ENCODE peak calls at places on chromosomes 5 and 9, in four cellular contexts. U is HEK293T, I is GM12878, R is K562. C is an unnamed sample.

GRCh38 chr9:19161257-19162025 is 34.1 kb upstream of the PLIN2 start:
- DNase-seq in I (peak), R (peak), U (no peak), C (peak)

GRCh38 chr5:107655836-107656235 is 14.9 kb downstream of the EFNA5 start:
- DNase-seq in U (no peak), R (no peak), I (no peak), C (no peak)

GRCh38 chr5:157994271-157994691 is 135.3 kb upstream of the CLINT1 start:
- DNase-seq in R (no peak), I (no peak), U (no peak), C (no peak)

GRCh38 chr9:94148419-94148818 is 64.2 kb downstream of the PTPDC1 start:
- DNase-seq in R (no peak), U (no peak), I (no peak), C (no peak)

GRCh38 chr9:113298924-113299770 is 4.0 kb downstream of the RNF183 start:
- DNase-seq in R (no peak), I (no peak), U (no peak), C (no peak)

GRCh38 chr5:17056056-17056690 is 120.1 kb upstream of the MYO10 start:
- DNase-seq in U (no peak), R (no peak), I (no peak), C (no peak)

GRCh38 chr5:127863610-127864395 is 160.6 kb downstream of the CCDC192 start:
- DNase-seq in R (no peak), I (no peak), U (no peak), C (no peak)

GRCh38 chr5:157518963-157519362 is 56.6 kb downstream of the ADAM19 start:
- DNase-seq in I (peak), U (no peak), R (no peak), C (no peak)

GRCh38 chr5:141737485-141737884 is 55.5 kb upstream of the ARAP3 start:
- DNase-seq in U (no peak), I (no peak), R (no peak), C (no peak)

GRCh38 chr5:32096891-32097592 is 77.1 kb downstream of the GOLPH3 start:
- DNase-seq in R (no peak), U (no peak), I (no peak), C (no peak)

GRCh38 chr5:157816682-157817268 is 42.2 kb downstream of the CLINT1 start:
- DNase-seq in R (no peak), I (no peak), U (no peak), C (no peak)

GRCh38 chr9:32644698-32645097 is 9.2 kb upstream of the TAF1L start:
- DNase-seq in U (no peak), I (no peak), R (no peak), C (no peak)

GRCh38 chr9:71858812-71859211 is 52.2 kb downstream of the ABHD17B start:
- DNase-seq in U (no peak), I (peak), R (no peak), C (no peak)

GRCh38 chr9:130309689-130310455 is 44.3 kb downstream of the HMCN2 start:
- DNase-seq in U (no peak), I (no peak), R (no peak), C (no peak)

GRCh38 chr9:86598411-86599239 is 244.4 kb upstream of the TUT7 start:
- DNase-seq in R (no peak), I (no peak), U (no peak), C (no peak)

GRCh38 chr5:92309336-92309991 is 926.3 kb upstream of the ARRDC3 start:
- DNase-seq in I (no peak), R (no peak), U (peak), C (peak)

GRCh38 chr5:44334622-44335021 is 54.6 kb downstream of the FGF10 start:
- DNase-seq in U (no peak), I (no peak), R (no peak), C (no peak)
- TF ChIP-seq FOXK2 in U (no peak), I (no peak), R (no peak), C (no peak)

DNA sequence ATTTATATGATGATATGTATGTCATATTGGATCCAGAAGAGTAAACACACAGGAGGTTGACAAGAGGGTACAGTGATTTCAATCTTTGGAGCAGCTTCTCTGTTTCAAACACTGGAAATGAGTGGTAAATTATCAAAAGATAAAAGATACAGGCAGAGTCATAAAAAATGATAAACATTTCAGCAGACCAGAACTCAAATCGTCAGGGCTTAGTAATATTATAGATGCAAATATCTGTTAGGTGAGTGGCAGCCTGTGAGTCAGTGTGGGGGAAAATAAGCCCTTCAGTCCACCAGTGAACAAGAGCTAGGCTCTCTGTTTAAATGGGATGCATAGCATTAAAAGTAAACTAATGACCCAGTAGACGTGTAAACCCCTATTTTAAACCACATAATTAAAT is 1378.1 kb downstream of the EFNA5 start:
- DNase-seq in U (no peak), I (no peak), R (no peak), C (no peak)
- TF ChIP-seq FOXK2 in U (no peak), I (no peak), R (no peak), C (no peak)

GRCh38 chr5:72597456-72597948 is 90.3 kb upstream of the ZNF366 start:
- DNase-seq in R (peak), I (no peak), U (no peak), C (no peak)
- TF ChIP-seq FOXK2 in R (peak), I (no peak), U (no peak), C (no peak)

GRCh38 chr9:118271936-118272335 is 567.7 kb downstream of the TLR4 start:
- DNase-seq in I (no peak), R (no peak), U (no peak), C (no peak)

GRCh38 chr9:118276784-118277183 is 572.6 kb downstream of the TLR4 start:
- DNase-seq in R (no peak), I (no peak), U (no peak), C (no peak)

GRCh38 chr9:118268046-118268445 is 563.8 kb downstream of the TLR4 start:
- DNase-seq in U (no peak), I (no peak), R (no peak), C (no peak)

GRCh38 chr9:118271331-118271730 is 567.1 kb downstream of the TLR4 start:
- DNase-seq in I (no peak), R (no peak), U (no peak), C (no peak)
- TF ChIP-seq FOXK2 in I (no peak), R (no peak), U (no peak), C (no peak)

GRCh38 chr5:173778784-173779304 is 109.3 kb upstream of the CPEB4 start:
- DNase-seq in R (no peak), I (no peak), U (no peak), C (no peak)

GRCh38 chr5:173781432-173781825 is 106.7 kb upstream of the CPEB4 start:
- DNase-seq in I (no peak), U (no peak), R (no peak), C (peak)

GRCh38 chr5:173782671-173783101 is 105.5 kb upstream of the CPEB4 start:
- DNase-seq in R (peak), U (no peak), I (no peak), C (no peak)

GRCh38 chr5:173780356-173781234 is 107.6 kb upstream of the CPEB4 start:
- DNase-seq in U (no peak), R (no peak), I (no peak), C (no peak)

GRCh38 chr5:173781826-173782670 is 106.1 kb upstream of the CPEB4 start:
- DNase-seq in U (no peak), I (peak), R (peak), C (no peak)
- TF ChIP-seq FOXK2 in U (no peak), I (no peak), R (peak), C (no peak)

DNA sequence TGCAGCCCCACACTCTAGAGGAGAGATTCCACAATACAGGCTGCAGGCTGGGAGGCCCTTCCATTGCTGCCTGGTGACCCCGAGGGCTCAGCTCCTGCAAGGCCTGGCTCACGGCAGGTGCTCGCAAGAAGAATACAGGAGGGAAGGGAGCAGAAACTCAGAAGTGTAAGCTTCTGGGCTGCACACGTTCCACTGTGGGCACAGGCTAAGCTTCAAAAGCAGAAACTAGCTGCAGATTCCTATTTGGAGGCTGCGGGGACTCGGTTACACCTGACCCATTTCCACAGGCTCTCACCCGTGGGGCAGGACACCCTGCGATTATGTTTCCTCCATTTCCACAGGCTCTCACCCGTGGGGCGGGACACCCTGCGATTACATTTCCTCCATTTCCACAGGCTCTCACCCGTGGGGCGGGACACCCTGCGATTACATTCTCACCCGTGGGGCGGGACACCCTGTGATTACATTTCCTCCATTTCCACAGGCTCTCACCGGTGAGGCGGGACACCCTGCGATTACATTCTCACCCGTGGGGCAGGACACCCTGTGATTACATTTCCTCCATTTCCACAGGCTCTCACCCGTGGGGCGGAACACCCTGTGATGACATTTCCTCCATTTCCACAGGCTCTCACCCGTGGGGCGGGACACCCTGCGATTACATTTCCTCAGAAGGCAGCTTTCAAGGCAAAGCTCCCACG is 10.3 kb downstream of the LPCAT1 start:
- DNase-seq in I (no peak), R (no peak), U (no peak), C (no peak)
- TF ChIP-seq FOXK2 in I (no peak), R (no peak), U (no peak), C (no peak)

C was measured in HepG2.